ENCODE peak calls at places on chromosomes 11 and 22, in four cellular contexts. V is IMR-90, Z is K562, H is heart left ventricle. D is an unnamed sample.

GRCh38 chr11:128291835-128292234 is 295.5 kb downstream of the ETS1 start:
- DNase-seq in H (no peak), V (no peak), Z (no peak), D (no peak)

GRCh38 chr11:30317030-30317429 is 5.9 kb upstream of the ARL14EP start:
- DNase-seq in V (no peak), Z (no peak), H (no peak), D (no peak)

GRCh38 chr22:17086750-17087149 is 1.9 kb downstream of the IL17RA start:
- DNase-seq in H (no peak), V (no peak), Z (no peak), D (peak; percentile 58)

GRCh38 chr11:70048279-70049024 is 29.7 kb upstream of the ANO1 start:
- DNase-seq in H (no peak), Z (peak; percentile 56), V (no peak), D (peak; percentile 12)

GRCh38 chr11:8230178-8230859 is 33.4 kb downstream of the LMO1 start:
- DNase-seq in H (no peak), Z (peak; percentile 39), V (no peak), D (no peak)

GRCh38 chr11:12810497-12810896 is 136.3 kb downstream of the TEAD1 start:
- DNase-seq in H (no peak), V (peak; percentile 64), Z (peak; percentile 69), D (no peak)

GRCh38 chr11:96215826-96216225 is 127.2 kb downstream of the MAML2 start:
- DNase-seq in V (no peak), H (no peak), Z (no peak), D (no peak)

GRCh38 chr11:78255919-78256318 is 67.2 kb downstream of the USP35 start:
- DNase-seq in H (no peak), V (no peak), Z (no peak), D (no peak)

GRCh38 chr11:113994077-113994954 is 19.4 kb downstream of the HTR3A start:
- DNase-seq in Z (peak; percentile 65), H (no peak), V (no peak), D (peak; percentile 33)

GRCh38 chr11:45517171-45517770 is 148.2 kb downstream of the CHST1 start:
- DNase-seq in V (no peak), H (no peak), Z (no peak), D (no peak)

GRCh38 chr11:13108416-13108815 is 99.3 kb downstream of the RASSF10 start:
- DNase-seq in Z (no peak), H (no peak), V (no peak), D (no peak)

GRCh38 chr22:41563051-41563711 is 2.4 kb downstream of the CSDC2 start:
- DNase-seq in V (peak; percentile 85), Z (peak; percentile 55), H (no peak), D (peak; percentile 67)

GRCh38 chr11:12841946-12842630 is 167.0 kb upstream of the RASSF10 start:
- DNase-seq in Z (peak; percentile 43), H (no peak), V (peak; percentile 84), D (peak; percentile 22)

GRCh38 chr11:34358258-34358665 is 452 bp upstream of the ABTB2 start:
- DNase-seq in H (peak; percentile 56), V (peak; percentile 24), Z (peak; percentile 70), D (peak; percentile 86)

GRCh38 chr11:112666253-112666652 is 295.0 kb upstream of the NCAM1 start:
- DNase-seq in H (no peak), V (no peak), Z (no peak), D (no peak)

GRCh38 chr22:38973289-38974169 is 8.6 kb upstream of the APOBEC3B start:
- DNase-seq in V (peak; percentile 17), H (no peak), Z (peak; percentile 43), D (peak; percentile 55)

GRCh38 chr11:118901494-118902335 is 18.0 kb downstream of the CXCR5 start:
- DNase-seq in V (no peak), H (no peak), Z (no peak), D (no peak)

GRCh38 chr11:15180212-15180814 is 65.6 kb downstream of the INSC start:
- DNase-seq in H (no peak), Z (no peak), V (no peak), D (no peak)

GRCh38 chr11:82960000-82960778 is 58.7 kb downstream of the DDIAS start:
- DNase-seq in H (no peak), Z (no peak), V (no peak), D (no peak)

GRCh38 chr11:65558785-65559509 is 788 bp upstream of the LTBP3 start:
- DNase-seq in V (peak; percentile 33), H (peak; percentile 79), Z (no peak), D (no peak)

GRCh38 chr11:35488117-35488516 is 37.3 kb downstream of the PAMR1 start:
- DNase-seq in H (no peak), Z (no peak), V (peak; percentile 49), D (no peak)

GRCh38 chr11:70517996-70518907 is 119.9 kb downstream of the CTTN start:
- DNase-seq in H (no peak), V (peak; percentile 64), Z (no peak), D (no peak)

GRCh38 chr22:47089796-47090460 is 327.5 kb downstream of the TBC1D22A start:
- DNase-seq in V (no peak), Z (peak; percentile 56), H (no peak), D (no peak)

GRCh38 chr11:113167599-113167998 is 146.8 kb upstream of the TTC12 start:
- DNase-seq in H (peak; percentile 32), V (no peak), Z (no peak), D (no peak)

GRCh38 chr11:129694966-129695365 is 120.7 kb upstream of the TMEM45B start:
- DNase-seq in V (no peak), H (no peak), Z (no peak), D (no peak)

GRCh38 chr11:28924007-28924406 is 815.8 kb downstream of the METTL15 start:
- DNase-seq in H (no peak), Z (no peak), V (no peak), D (no peak)

GRCh38 chr22:29801153-29801552 is 34.0 kb downstream of the UQCR10 start:
- DNase-seq in H (no peak), Z (no peak), V (no peak), D (no peak)

GRCh38 chr11:66470015-66470414 is 3.3 kb downstream of the PELI3 start:
- DNase-seq in Z (no peak), V (no peak), H (no peak), D (peak; percentile 70)

GRCh38 chr11:20274031-20274430 is 89.5 kb upstream of the HTATIP2 start:
- DNase-seq in Z (no peak), H (no peak), V (no peak), D (no peak)

GRCh38 chr11:105033344-105033743 is 1.6 kb downstream of the CASP1 start:
- DNase-seq in V (no peak), Z (no peak), H (no peak), D (no peak)

GRCh38 chr22:38456272-38456837 is 1.4 kb upstream of the KCNJ4 start:
- DNase-seq in V (no peak), Z (no peak), H (no peak), D (no peak)

GRCh38 chr11:35529971-35530495 is 4.6 kb upstream of the PAMR1 start:
- DNase-seq in Z (no peak), H (no peak), V (peak; percentile 98), D (no peak)

GRCh38 chr11:84714316-84714780 is 912.8 kb downstream of the DLG2 start:
- DNase-seq in Z (peak; percentile 25), V (peak; percentile 6), H (peak; percentile 39), D (peak; percentile 72)

GRCh38 chr11:35148163-35148562 is 9.2 kb downstream of the CD44 start:
- DNase-seq in Z (no peak), H (no peak), V (no peak), D (no peak)

GRCh38 chr11:26842883-26843282 is 121.0 kb upstream of the SLC5A12 start:
- DNase-seq in H (no peak), Z (no peak), V (no peak), D (no peak)

GRCh38 chr22:46115388-46115678 is 35.0 kb upstream of the PPARA start:
- DNase-seq in V (no peak), H (no peak), Z (no peak), D (no peak)

GRCh38 chr11:102882389-102883024 is 7.7 kb upstream of the MMP12 start:
- DNase-seq in V (peak; percentile 48), Z (no peak), H (no peak), D (peak; percentile 58)

GRCh38 chr11:82995276-82995675 is 76.4 kb downstream of the RAB30 start:
- DNase-seq in V (no peak), H (no peak), Z (no peak), D (no peak)

GRCh38 chr22:22942511-22943329 is 55.1 kb downstream of the IGLL5 start:
- DNase-seq in V (peak; percentile 51), Z (peak; percentile 99), H (peak; percentile 55), D (peak; percentile 82)
- TF ChIP-seq CTCF in V (peak; percentile 57), Z (no peak), H (peak; percentile 68), D (peak; percentile 78)

GRCh38 chr11:117658809-117659208 is 138.2 kb downstream of the DSCAML1 start:
- DNase-seq in H (no peak), V (no peak), Z (no peak), D (no peak)
- TF ChIP-seq POLR2A in H (no peak), V (no peak), Z (no peak), D (no peak)

GRCh38 chr22:50271519-50271970 is 1.4 kb upstream of the MAPK11 start:
- DNase-seq in Z (peak; percentile 84), H (peak; percentile 77), V (peak; percentile 38), D (peak; percentile 77)
- TF ChIP-seq CTCF in Z (peak; percentile 26), H (peak; percentile 41), V (peak; percentile 45), D (no peak)

GRCh38 chr11:9460322-9461067 is at the start of gene ZNF143:
- DNase-seq in Z (peak; percentile 96), V (peak; percentile 100), H (peak; percentile 100), D (peak; percentile 99)
- TF ChIP-seq POLR2A in Z (peak; percentile 89), V (no peak), H (peak; percentile 91), D (peak; percentile 91)

D was measured in NB4.